ENCODE peak calls at places on chromosome 5, in five cellular contexts. One of them, this sample, is unnamed.

GRCh38 chr5:134611515-134611914 is 21.1 kb downstream of the SAR1B start:
- DNase-seq in GDM1: no peak
- DNase-seq in MV-4-11: no peak
- DNase-seq in activated naive CD4-positive, alpha-beta T cell treated with anti-CD3 and anti-CD28 coated beads for 36 hours: no peak
- DNase-seq in activated CD4-positive, alpha-beta T cell treated with anti-CD3 and anti-CD28 coated beads for 4 hours: no peak
- DNase-seq in this sample: no peak

GRCh38 chr5:169974121-169974770 is 6.0 kb downstream of the INSYN2B start:
- DNase-seq in activated CD4-positive, alpha-beta T cell treated with anti-CD3 and anti-CD28 coated beads for 4 hours: no peak
- DNase-seq in activated naive CD4-positive, alpha-beta T cell treated with anti-CD3 and anti-CD28 coated beads for 36 hours: no peak
- DNase-seq in GDM1: no peak
- DNase-seq in MV-4-11: no peak
- DNase-seq in this sample: no peak

GRCh38 chr5:82820188-82820587 is 257.0 kb downstream of the TMEM167A start:
- DNase-seq in MV-4-11: no peak
- DNase-seq in GDM1: no peak
- DNase-seq in activated naive CD4-positive, alpha-beta T cell treated with anti-CD3 and anti-CD28 coated beads for 36 hours: no peak
- DNase-seq in activated CD4-positive, alpha-beta T cell treated with anti-CD3 and anti-CD28 coated beads for 4 hours: no peak
- DNase-seq in this sample: no peak

GRCh38 chr5:173499471-173500212 is 116.8 kb downstream of the BOD1 start:
- DNase-seq in GDM1: no peak
- DNase-seq in activated CD4-positive, alpha-beta T cell treated with anti-CD3 and anti-CD28 coated beads for 4 hours: no peak
- DNase-seq in activated naive CD4-positive, alpha-beta T cell treated with anti-CD3 and anti-CD28 coated beads for 36 hours: no peak
- DNase-seq in MV-4-11: no peak
- DNase-seq in this sample: no peak

GRCh38 chr5:83632874-83633273 is 87.8 kb downstream of the HAPLN1 start:
- DNase-seq in activated naive CD4-positive, alpha-beta T cell treated with anti-CD3 and anti-CD28 coated beads for 36 hours: no peak
- DNase-seq in GDM1: no peak
- DNase-seq in MV-4-11: no peak
- DNase-seq in activated CD4-positive, alpha-beta T cell treated with anti-CD3 and anti-CD28 coated beads for 4 hours: no peak
- DNase-seq in this sample: no peak

GRCh38 chr5:125575561-125576504 is 829.4 kb upstream of the ZNF608 start:
- DNase-seq in MV-4-11: no peak
- DNase-seq in activated CD4-positive, alpha-beta T cell treated with anti-CD3 and anti-CD28 coated beads for 4 hours: no peak
- DNase-seq in activated naive CD4-positive, alpha-beta T cell treated with anti-CD3 and anti-CD28 coated beads for 36 hours: no peak
- DNase-seq in GDM1: no peak
- DNase-seq in this sample: no peak

GRCh38 chr5:59328801-59329296 is 564.7 kb downstream of the PDE4D start:
- DNase-seq in MV-4-11: no peak
- DNase-seq in GDM1: no peak
- DNase-seq in activated CD4-positive, alpha-beta T cell treated with anti-CD3 and anti-CD28 coated beads for 4 hours: no peak
- DNase-seq in activated naive CD4-positive, alpha-beta T cell treated with anti-CD3 and anti-CD28 coated beads for 36 hours: no peak
- DNase-seq in this sample: no peak

GRCh38 chr5:82748688-82749091 is 328.5 kb downstream of the TMEM167A start:
- DNase-seq in GDM1: no peak
- DNase-seq in activated CD4-positive, alpha-beta T cell treated with anti-CD3 and anti-CD28 coated beads for 4 hours: no peak
- DNase-seq in activated naive CD4-positive, alpha-beta T cell treated with anti-CD3 and anti-CD28 coated beads for 36 hours: peak
- DNase-seq in MV-4-11: no peak
- DNase-seq in this sample: no peak

GRCh38 chr5:146345578-146346366 is 7.1 kb downstream of the POU4F3 start:
- DNase-seq in GDM1: no peak
- DNase-seq in MV-4-11: no peak
- DNase-seq in activated naive CD4-positive, alpha-beta T cell treated with anti-CD3 and anti-CD28 coated beads for 36 hours: no peak
- DNase-seq in activated CD4-positive, alpha-beta T cell treated with anti-CD3 and anti-CD28 coated beads for 4 hours: no peak
- DNase-seq in this sample: no peak

GRCh38 chr5:179220716-179221115 is 124.5 kb downstream of the ADAMTS2 start:
- DNase-seq in activated naive CD4-positive, alpha-beta T cell treated with anti-CD3 and anti-CD28 coated beads for 36 hours: no peak
- DNase-seq in GDM1: no peak
- DNase-seq in MV-4-11: no peak
- DNase-seq in activated CD4-positive, alpha-beta T cell treated with anti-CD3 and anti-CD28 coated beads for 4 hours: no peak
- DNase-seq in this sample: no peak

GRCh38 chr5:150073086-150073625 is 13.2 kb downstream of the CSF1R start:
- DNase-seq in GDM1: no peak
- DNase-seq in activated CD4-positive, alpha-beta T cell treated with anti-CD3 and anti-CD28 coated beads for 4 hours: no peak
- DNase-seq in MV-4-11: no peak
- DNase-seq in activated naive CD4-positive, alpha-beta T cell treated with anti-CD3 and anti-CD28 coated beads for 36 hours: no peak
- DNase-seq in this sample: peak

GRCh38 chr5:528625-529511 is 4.6 kb upstream of the SLC9A3 start:
- DNase-seq in GDM1: no peak
- DNase-seq in activated CD4-positive, alpha-beta T cell treated with anti-CD3 and anti-CD28 coated beads for 4 hours: no peak
- DNase-seq in MV-4-11: no peak
- DNase-seq in activated naive CD4-positive, alpha-beta T cell treated with anti-CD3 and anti-CD28 coated beads for 36 hours: no peak
- DNase-seq in this sample: peak

GRCh38 chr5:107378218-107378899 is 292.4 kb downstream of the EFNA5 start:
- DNase-seq in activated naive CD4-positive, alpha-beta T cell treated with anti-CD3 and anti-CD28 coated beads for 36 hours: no peak
- DNase-seq in GDM1: no peak
- DNase-seq in activated CD4-positive, alpha-beta T cell treated with anti-CD3 and anti-CD28 coated beads for 4 hours: no peak
- DNase-seq in MV-4-11: no peak
- DNase-seq in this sample: peak

GRCh38 chr5:54062958-54063357 is 247.4 kb downstream of the ARL15 start:
- DNase-seq in activated CD4-positive, alpha-beta T cell treated with anti-CD3 and anti-CD28 coated beads for 4 hours: no peak
- DNase-seq in GDM1: no peak
- DNase-seq in activated naive CD4-positive, alpha-beta T cell treated with anti-CD3 and anti-CD28 coated beads for 36 hours: no peak
- DNase-seq in MV-4-11: no peak
- DNase-seq in this sample: no peak

GRCh38 chr5:176420972-176421544 is 4.7 kb upstream of the CLTB start:
- DNase-seq in activated naive CD4-positive, alpha-beta T cell treated with anti-CD3 and anti-CD28 coated beads for 36 hours: no peak
- DNase-seq in activated CD4-positive, alpha-beta T cell treated with anti-CD3 and anti-CD28 coated beads for 4 hours: no peak
- DNase-seq in MV-4-11: no peak
- DNase-seq in GDM1: no peak
- DNase-seq in this sample: no peak

GRCh38 chr5:156929366-156929948 is 33.6 kb downstream of the TIMD4 start:
- DNase-seq in MV-4-11: no peak
- DNase-seq in activated CD4-positive, alpha-beta T cell treated with anti-CD3 and anti-CD28 coated beads for 4 hours: no peak
- DNase-seq in GDM1: no peak
- DNase-seq in activated naive CD4-positive, alpha-beta T cell treated with anti-CD3 and anti-CD28 coated beads for 36 hours: peak
- DNase-seq in this sample: no peak

GRCh38 chr5:135102716-135103696 is 69.0 kb upstream of the PITX1 start:
- DNase-seq in activated naive CD4-positive, alpha-beta T cell treated with anti-CD3 and anti-CD28 coated beads for 36 hours: no peak
- DNase-seq in activated CD4-positive, alpha-beta T cell treated with anti-CD3 and anti-CD28 coated beads for 4 hours: no peak
- DNase-seq in GDM1: no peak
- DNase-seq in MV-4-11: no peak
- DNase-seq in this sample: no peak

GRCh38 chr5:179766726-179767455 is 26.9 kb upstream of the LTC4S start:
- DNase-seq in activated naive CD4-positive, alpha-beta T cell treated with anti-CD3 and anti-CD28 coated beads for 36 hours: no peak
- DNase-seq in activated CD4-positive, alpha-beta T cell treated with anti-CD3 and anti-CD28 coated beads for 4 hours: no peak
- DNase-seq in MV-4-11: peak
- DNase-seq in GDM1: no peak
- DNase-seq in this sample: no peak

GRCh38 chr5:80181618-80182211 is 74.1 kb downstream of the SERINC5 start:
- DNase-seq in activated CD4-positive, alpha-beta T cell treated with anti-CD3 and anti-CD28 coated beads for 4 hours: no peak
- DNase-seq in MV-4-11: peak
- DNase-seq in GDM1: no peak
- DNase-seq in activated naive CD4-positive, alpha-beta T cell treated with anti-CD3 and anti-CD28 coated beads for 36 hours: peak
- DNase-seq in this sample: peak

GRCh38 chr5:138455191-138455930 is 9.9 kb upstream of the EGR1 start:
- DNase-seq in activated CD4-positive, alpha-beta T cell treated with anti-CD3 and anti-CD28 coated beads for 4 hours: no peak
- DNase-seq in GDM1: no peak
- DNase-seq in MV-4-11: no peak
- DNase-seq in activated naive CD4-positive, alpha-beta T cell treated with anti-CD3 and anti-CD28 coated beads for 36 hours: no peak
- DNase-seq in this sample: no peak

GRCh38 chr5:123454236-123454911 is 31.2 kb upstream of the CEP120 start:
- DNase-seq in MV-4-11: peak
- DNase-seq in GDM1: no peak
- DNase-seq in activated naive CD4-positive, alpha-beta T cell treated with anti-CD3 and anti-CD28 coated beads for 36 hours: no peak
- DNase-seq in activated CD4-positive, alpha-beta T cell treated with anti-CD3 and anti-CD28 coated beads for 4 hours: no peak
- DNase-seq in this sample: peak

GRCh38 chr5:170640731-170641588 is 137.1 kb downstream of the KCNIP1 start:
- DNase-seq in activated naive CD4-positive, alpha-beta T cell treated with anti-CD3 and anti-CD28 coated beads for 36 hours: no peak
- DNase-seq in activated CD4-positive, alpha-beta T cell treated with anti-CD3 and anti-CD28 coated beads for 4 hours: no peak
- DNase-seq in MV-4-11: peak
- DNase-seq in GDM1: no peak
- DNase-seq in this sample: no peak

GRCh38 chr5:22719842-22720241 is 133.3 kb downstream of the CDH12 start:
- DNase-seq in GDM1: no peak
- DNase-seq in MV-4-11: no peak
- DNase-seq in activated CD4-positive, alpha-beta T cell treated with anti-CD3 and anti-CD28 coated beads for 4 hours: no peak
- DNase-seq in activated naive CD4-positive, alpha-beta T cell treated with anti-CD3 and anti-CD28 coated beads for 36 hours: no peak
- DNase-seq in this sample: no peak

GRCh38 chr5:76714771-76715483 is 999 bp upstream of the F2R start:
- DNase-seq in activated naive CD4-positive, alpha-beta T cell treated with anti-CD3 and anti-CD28 coated beads for 36 hours: no peak
- DNase-seq in activated CD4-positive, alpha-beta T cell treated with anti-CD3 and anti-CD28 coated beads for 4 hours: no peak
- DNase-seq in MV-4-11: no peak
- DNase-seq in GDM1: no peak
- DNase-seq in this sample: peak

GRCh38 chr5:169548315-169548714 is 35.3 kb upstream of the SPDL1 start:
- DNase-seq in activated naive CD4-positive, alpha-beta T cell treated with anti-CD3 and anti-CD28 coated beads for 36 hours: no peak
- DNase-seq in activated CD4-positive, alpha-beta T cell treated with anti-CD3 and anti-CD28 coated beads for 4 hours: no peak
- DNase-seq in GDM1: no peak
- DNase-seq in MV-4-11: no peak
- DNase-seq in this sample: peak

GRCh38 chr5:121737120-121737519 is 114.6 kb upstream of the FTMT start:
- DNase-seq in GDM1: no peak
- DNase-seq in MV-4-11: no peak
- DNase-seq in activated naive CD4-positive, alpha-beta T cell treated with anti-CD3 and anti-CD28 coated beads for 36 hours: no peak
- DNase-seq in activated CD4-positive, alpha-beta T cell treated with anti-CD3 and anti-CD28 coated beads for 4 hours: no peak
- DNase-seq in this sample: no peak

GRCh38 chr5:147617191-147617606 is 107.3 kb upstream of the DPYSL3 start:
- DNase-seq in activated naive CD4-positive, alpha-beta T cell treated with anti-CD3 and anti-CD28 coated beads for 36 hours: no peak
- DNase-seq in activated CD4-positive, alpha-beta T cell treated with anti-CD3 and anti-CD28 coated beads for 4 hours: no peak
- DNase-seq in GDM1: no peak
- DNase-seq in MV-4-11: no peak
- DNase-seq in this sample: no peak

GRCh38 chr5:142017832-142018427 is 5.1 kb upstream of the GNPDA1 start:
- DNase-seq in MV-4-11: peak
- DNase-seq in activated CD4-positive, alpha-beta T cell treated with anti-CD3 and anti-CD28 coated beads for 4 hours: no peak
- DNase-seq in GDM1: peak
- DNase-seq in activated naive CD4-positive, alpha-beta T cell treated with anti-CD3 and anti-CD28 coated beads for 36 hours: peak
- DNase-seq in this sample: peak

GRCh38 chr5:139138109-139138508 is 60.1 kb downstream of the SIL1 start:
- DNase-seq in MV-4-11: no peak
- DNase-seq in activated CD4-positive, alpha-beta T cell treated with anti-CD3 and anti-CD28 coated beads for 4 hours: no peak
- DNase-seq in activated naive CD4-positive, alpha-beta T cell treated with anti-CD3 and anti-CD28 coated beads for 36 hours: no peak
- DNase-seq in GDM1: no peak
- DNase-seq in this sample: no peak

This sample was measured in NB4.